ENCODE peak calls at places on chromosomes 11 and 22, in four cellular contexts. A is GM13977, V is fibroblast of pulmonary artery, D is T-helper 17 cell. Y is an unnamed sample.

GRCh38 chr11:21736404-21736803 is 456.5 kb upstream of the ANO5 start:
- DNase-seq in D (no peak), V (no peak), A (no peak), Y (no peak)

GRCh38 chr11:2122222-2122906 is 16.8 kb downstream of the IGF2 start:
- DNase-seq in V (peak; percentile 11), D (no peak), A (no peak), Y (peak; percentile 72)

GRCh38 chr11:23555085-23555484 is 694.8 kb upstream of the CCDC179 start:
- DNase-seq in D (no peak), A (no peak), V (peak; percentile 67), Y (no peak)

GRCh38 chr11:108319541-108320145 is 96.8 kb downstream of the ATM start:
- DNase-seq in A (no peak), D (no peak), V (peak; percentile 22), Y (no peak)

GRCh38 chr22:20438678-20439492 is 1.3 kb upstream of the SCARF2 start:
- DNase-seq in A (peak; percentile 34), D (no peak), V (peak; percentile 18), Y (peak; percentile 50)

GRCh38 chr11:8262552-8263108 is 1.0 kb downstream of the LMO1 start:
- DNase-seq in D (no peak), V (peak; percentile 38), A (peak; percentile 70), Y (no peak)

GRCh38 chr11:16989554-16989953 is 24.7 kb downstream of the PLEKHA7 start:
- DNase-seq in V (no peak), D (no peak), A (no peak), Y (no peak)

GRCh38 chr22:44091021-44091721 is 67.1 kb downstream of the PARVB start:
- DNase-seq in A (no peak), V (peak; percentile 31), D (no peak), Y (no peak)

GRCh38 chr11:50192743-50193142 is 160.1 kb downstream of the OR4C45 start:
- DNase-seq in V (no peak), A (no peak), D (no peak), Y (no peak)

GRCh38 chr22:50485221-50486131 is 1.2 kb upstream of the MIOX start:
- DNase-seq in A (no peak), V (no peak), D (no peak), Y (no peak)

GRCh38 chr11:107707128-107707760 is 4.6 kb downstream of the SLN start:
- DNase-seq in V (no peak), D (no peak), A (no peak), Y (no peak)

GRCh38 chr11:17979770-17980371 is 33.0 kb downstream of the SERGEF start:
- DNase-seq in D (no peak), A (peak; percentile 56), V (peak; percentile 23), Y (no peak)

GRCh38 chr11:57321996-57322880 is 2.5 kb downstream of the TNKS1BP1 start:
- DNase-seq in A (peak; percentile 58), D (no peak), V (peak; percentile 99), Y (peak; percentile 92)

GRCh38 chr22:23179381-23180294 is 671 bp upstream of the BCR start:
- DNase-seq in D (no peak), A (no peak), V (no peak), Y (no peak)

GRCh38 chr22:36237462-36238347 is 1.6 kb downstream of the APOL2 start:
- DNase-seq in V (peak; percentile 24), D (no peak), A (peak; percentile 21), Y (no peak)

GRCh38 chr11:2768471-2769408 is 68.9 kb upstream of the KCNQ1OT1 start:
- DNase-seq in A (no peak), V (peak; percentile 32), D (no peak), Y (no peak)

GRCh38 chr11:17256512-17256911 is 20.0 kb upstream of the NUCB2 start:
- DNase-seq in D (no peak), V (peak; percentile 98), A (no peak), Y (no peak)

GRCh38 chr22:20021196-20022181 is 579 bp downstream of the TANGO2 start:
- DNase-seq in D (no peak), V (peak; percentile 46), A (no peak), Y (peak; percentile 87)

GRCh38 chr11:10792385-10793068 is 16.2 kb downstream of the EIF4G2 start:
- DNase-seq in D (peak; percentile 78), A (peak; percentile 80), V (peak; percentile 76), Y (peak; percentile 99)

GRCh38 chr11:32830413-32830738 is 649 bp downstream of the PRRG4 start:
- DNase-seq in D (no peak), V (peak; percentile 10), A (peak; percentile 46), Y (peak; percentile 54)

GRCh38 chr11:112797653-112798293 is 163.4 kb upstream of the NCAM1 start:
- DNase-seq in D (no peak), A (peak; percentile 63), V (peak; percentile 62), Y (no peak)

GRCh38 chr11:13440100-13440855 is 22.7 kb downstream of the BTBD10 start:
- DNase-seq in A (no peak), D (no peak), V (peak; percentile 96), Y (no peak)

GRCh38 chr11:132590986-132591385 is 941.3 kb downstream of the OPCML start:
- DNase-seq in V (no peak), A (no peak), D (no peak), Y (no peak)

Y was measured in left lung.